ENCODE peak calls at places on chromosomes 7 and 10, in seven cellular contexts. One of them, this sample, is unnamed.

GRCh38 chr10:70619271-70620019 is 16.9 kb upstream of the PRF1 start:
- DNase-seq in amniotic stem cell: no peak
- DNase-seq in T-helper 1 cell: no peak
- DNase-seq in activated naive CD8-positive, alpha-beta T cell treated with anti-CD3 and anti-CD28 coated beads for 36 hours: no peak
- DNase-seq in fibroblast of pulmonary artery: peak
- DNase-seq in suprapubic skin: no peak
- DNase-seq in iPS DF 19.7: no peak
- DNase-seq in this sample: peak

GRCh38 chr7:118214051-118214832 is 10.3 kb upstream of the ANKRD7 start:
- DNase-seq in amniotic stem cell: peak
- DNase-seq in T-helper 1 cell: peak
- DNase-seq in activated naive CD8-positive, alpha-beta T cell treated with anti-CD3 and anti-CD28 coated beads for 36 hours: peak
- DNase-seq in fibroblast of pulmonary artery: peak
- DNase-seq in suprapubic skin: peak
- DNase-seq in iPS DF 19.7: no peak
- DNase-seq in this sample: peak

GRCh38 chr10:451021-451471 is 238.4 kb downstream of the DIP2C start:
- DNase-seq in amniotic stem cell: no peak
- DNase-seq in T-helper 1 cell: peak
- DNase-seq in activated naive CD8-positive, alpha-beta T cell treated with anti-CD3 and anti-CD28 coated beads for 36 hours: peak
- DNase-seq in fibroblast of pulmonary artery: no peak
- DNase-seq in suprapubic skin: no peak
- DNase-seq in iPS DF 19.7: no peak
- DNase-seq in this sample: no peak

GRCh38 chr7:57427146-57427545 is 22.8 kb upstream of the ZNF716 start:
- DNase-seq in amniotic stem cell: no peak
- DNase-seq in T-helper 1 cell: no peak
- DNase-seq in activated naive CD8-positive, alpha-beta T cell treated with anti-CD3 and anti-CD28 coated beads for 36 hours: no peak
- DNase-seq in fibroblast of pulmonary artery: no peak
- DNase-seq in suprapubic skin: no peak
- DNase-seq in iPS DF 19.7: no peak
- DNase-seq in this sample: no peak

GRCh38 chr7:28879105-28879504 is 79.0 kb downstream of the TRIL start:
- DNase-seq in amniotic stem cell: no peak
- DNase-seq in T-helper 1 cell: no peak
- DNase-seq in activated naive CD8-positive, alpha-beta T cell treated with anti-CD3 and anti-CD28 coated beads for 36 hours: no peak
- DNase-seq in fibroblast of pulmonary artery: no peak
- DNase-seq in suprapubic skin: no peak
- DNase-seq in iPS DF 19.7: no peak
- DNase-seq in this sample: no peak

GRCh38 chr10:119030421-119031250 is 1.1 kb downstream of the NANOS1 start:
- DNase-seq in amniotic stem cell: no peak
- DNase-seq in T-helper 1 cell: no peak
- DNase-seq in activated naive CD8-positive, alpha-beta T cell treated with anti-CD3 and anti-CD28 coated beads for 36 hours: peak
- DNase-seq in fibroblast of pulmonary artery: peak
- DNase-seq in suprapubic skin: no peak
- DNase-seq in iPS DF 19.7: no peak
- DNase-seq in this sample: peak

GRCh38 chr7:39979406-39980073 is 29.5 kb downstream of the CDK13 start:
- DNase-seq in amniotic stem cell: no peak
- DNase-seq in T-helper 1 cell: no peak
- DNase-seq in activated naive CD8-positive, alpha-beta T cell treated with anti-CD3 and anti-CD28 coated beads for 36 hours: no peak
- DNase-seq in fibroblast of pulmonary artery: no peak
- DNase-seq in suprapubic skin: no peak
- DNase-seq in iPS DF 19.7: no peak
- DNase-seq in this sample: no peak

GRCh38 chr7:2431260-2431867 is 28.0 kb downstream of the CHST12 start:
- DNase-seq in amniotic stem cell: no peak
- DNase-seq in T-helper 1 cell: no peak
- DNase-seq in activated naive CD8-positive, alpha-beta T cell treated with anti-CD3 and anti-CD28 coated beads for 36 hours: peak
- DNase-seq in fibroblast of pulmonary artery: peak
- DNase-seq in suprapubic skin: no peak
- DNase-seq in iPS DF 19.7: no peak
- DNase-seq in this sample: no peak

GRCh38 chr10:91944880-91945630 is 21.5 kb downstream of the BTAF1 start:
- DNase-seq in amniotic stem cell: no peak
- DNase-seq in T-helper 1 cell: no peak
- DNase-seq in activated naive CD8-positive, alpha-beta T cell treated with anti-CD3 and anti-CD28 coated beads for 36 hours: peak
- DNase-seq in fibroblast of pulmonary artery: peak
- DNase-seq in suprapubic skin: no peak
- DNase-seq in iPS DF 19.7: no peak
- DNase-seq in this sample: no peak

GRCh38 chr7:27945356-27945755 is 205.4 kb downstream of the TAX1BP1 start:
- DNase-seq in amniotic stem cell: no peak
- DNase-seq in T-helper 1 cell: no peak
- DNase-seq in activated naive CD8-positive, alpha-beta T cell treated with anti-CD3 and anti-CD28 coated beads for 36 hours: no peak
- DNase-seq in fibroblast of pulmonary artery: no peak
- DNase-seq in suprapubic skin: no peak
- DNase-seq in iPS DF 19.7: no peak
- DNase-seq in this sample: no peak

GRCh38 chr10:79182122-79182521 is 113.4 kb downstream of the ZMIZ1 start:
- DNase-seq in amniotic stem cell: no peak
- DNase-seq in T-helper 1 cell: no peak
- DNase-seq in activated naive CD8-positive, alpha-beta T cell treated with anti-CD3 and anti-CD28 coated beads for 36 hours: no peak
- DNase-seq in fibroblast of pulmonary artery: no peak
- DNase-seq in suprapubic skin: no peak
- DNase-seq in iPS DF 19.7: no peak
- DNase-seq in this sample: no peak

GRCh38 chr7:17706734-17707133 is 233.6 kb downstream of the SNX13 start:
- DNase-seq in amniotic stem cell: peak
- DNase-seq in T-helper 1 cell: no peak
- DNase-seq in activated naive CD8-positive, alpha-beta T cell treated with anti-CD3 and anti-CD28 coated beads for 36 hours: peak
- DNase-seq in fibroblast of pulmonary artery: peak
- DNase-seq in suprapubic skin: no peak
- DNase-seq in iPS DF 19.7: peak
- DNase-seq in this sample: peak

GRCh38 chr7:151051108-151051507 is 2.8 kb downstream of the ASIC3 start:
- DNase-seq in amniotic stem cell: peak
- DNase-seq in T-helper 1 cell: no peak
- DNase-seq in activated naive CD8-positive, alpha-beta T cell treated with anti-CD3 and anti-CD28 coated beads for 36 hours: peak
- DNase-seq in fibroblast of pulmonary artery: peak
- DNase-seq in suprapubic skin: no peak
- DNase-seq in iPS DF 19.7: no peak
- DNase-seq in this sample: peak

GRCh38 chr10:95415631-95416031 is 124.8 kb upstream of the PDLIM1 start:
- DNase-seq in amniotic stem cell: no peak
- DNase-seq in T-helper 1 cell: no peak
- DNase-seq in activated naive CD8-positive, alpha-beta T cell treated with anti-CD3 and anti-CD28 coated beads for 36 hours: no peak
- DNase-seq in fibroblast of pulmonary artery: no peak
- DNase-seq in suprapubic skin: no peak
- DNase-seq in iPS DF 19.7: no peak
- DNase-seq in this sample: peak

GRCh38 chr10:26483554-26483953 is 45.4 kb downstream of the APBB1IP start:
- DNase-seq in amniotic stem cell: no peak
- DNase-seq in T-helper 1 cell: no peak
- DNase-seq in activated naive CD8-positive, alpha-beta T cell treated with anti-CD3 and anti-CD28 coated beads for 36 hours: no peak
- DNase-seq in fibroblast of pulmonary artery: no peak
- DNase-seq in suprapubic skin: no peak
- DNase-seq in iPS DF 19.7: no peak
- DNase-seq in this sample: no peak

GRCh38 chr7:49791089-49791741 is 17.8 kb downstream of the VWC2 start:
- DNase-seq in amniotic stem cell: no peak
- DNase-seq in T-helper 1 cell: no peak
- DNase-seq in activated naive CD8-positive, alpha-beta T cell treated with anti-CD3 and anti-CD28 coated beads for 36 hours: no peak
- DNase-seq in fibroblast of pulmonary artery: no peak
- DNase-seq in suprapubic skin: no peak
- DNase-seq in iPS DF 19.7: peak
- DNase-seq in this sample: peak

GRCh38 chr10:120422459-120422858 is 34.6 kb upstream of the PLPP4 start:
- DNase-seq in amniotic stem cell: peak
- DNase-seq in T-helper 1 cell: no peak
- DNase-seq in activated naive CD8-positive, alpha-beta T cell treated with anti-CD3 and anti-CD28 coated beads for 36 hours: no peak
- DNase-seq in fibroblast of pulmonary artery: peak
- DNase-seq in suprapubic skin: no peak
- DNase-seq in iPS DF 19.7: no peak
- DNase-seq in this sample: no peak

GRCh38 chr7:21526007-21526406 is 16.8 kb upstream of the DNAH11 start:
- DNase-seq in amniotic stem cell: no peak
- DNase-seq in T-helper 1 cell: no peak
- DNase-seq in activated naive CD8-positive, alpha-beta T cell treated with anti-CD3 and anti-CD28 coated beads for 36 hours: no peak
- DNase-seq in fibroblast of pulmonary artery: no peak
- DNase-seq in suprapubic skin: no peak
- DNase-seq in iPS DF 19.7: no peak
- DNase-seq in this sample: no peak

GRCh38 chr10:62017141-62017870 is 115.8 kb downstream of the ARID5B start:
- DNase-seq in amniotic stem cell: no peak
- DNase-seq in T-helper 1 cell: no peak
- DNase-seq in activated naive CD8-positive, alpha-beta T cell treated with anti-CD3 and anti-CD28 coated beads for 36 hours: no peak
- DNase-seq in fibroblast of pulmonary artery: no peak
- DNase-seq in suprapubic skin: no peak
- DNase-seq in iPS DF 19.7: no peak
- DNase-seq in this sample: no peak

GRCh38 chr7:44277851-44278250 is 47.5 kb downstream of the CAMK2B start:
- DNase-seq in amniotic stem cell: no peak
- DNase-seq in T-helper 1 cell: no peak
- DNase-seq in activated naive CD8-positive, alpha-beta T cell treated with anti-CD3 and anti-CD28 coated beads for 36 hours: no peak
- DNase-seq in fibroblast of pulmonary artery: peak
- DNase-seq in suprapubic skin: peak
- DNase-seq in iPS DF 19.7: no peak
- DNase-seq in this sample: no peak

This sample was measured in G401.